ENCODE peak calls at places on chromosomes 1 and 21, in four cellular contexts. C is fibroblast of villous mesenchyme, N is astrocyte, V is body of pancreas. Q is an unnamed sample.

GRCh38 chr1:32246888-32247273 is at the start of gene FAM167B:
- DNase-seq in C (peak), N (peak), V (no peak), Q (peak)

GRCh38 chr1:9784508-9785133 is 39.1 kb downstream of the CLSTN1 start:
- DNase-seq in C (peak), N (peak), V (peak), Q (peak)

GRCh38 chr1:248622491-248623106 is 12.3 kb downstream of the OR2T11 start:
- DNase-seq in C (no peak), N (peak), V (peak), Q (peak)

GRCh38 chr1:9691108-9691445 is 39.5 kb downstream of the PIK3CD start:
- DNase-seq in C (peak), N (peak), V (no peak), Q (peak)

GRCh38 chr21:45280178-45280821 is 7.4 kb downstream of the POFUT2 start:
- DNase-seq in C (no peak), N (no peak), V (no peak), Q (no peak)

GRCh38 chr1:12595839-12596821 is 21.9 kb downstream of the DHRS3 start:
- DNase-seq in C (peak), N (peak), V (peak), Q (peak)

GRCh38 chr1:172283766-172284165 is 136.7 kb upstream of the C1orf105 start:
- DNase-seq in C (peak), N (no peak), V (no peak), Q (peak)

GRCh38 chr1:7789828-7790227 is 5.7 kb downstream of the PER3 start:
- DNase-seq in C (no peak), N (no peak), V (no peak), Q (no peak)

GRCh38 chr1:224592636-224593579 is 23.2 kb upstream of the CNIH3 start:
- DNase-seq in C (peak), N (peak), V (peak), Q (peak)

GRCh38 chr1:40363721-40364120 is 9.8 kb upstream of the SMAP2 start:
- DNase-seq in C (no peak), N (no peak), V (no peak), Q (no peak)

GRCh38 chr1:166905930-166906329 is 29.9 kb upstream of the TADA1 start:
- DNase-seq in C (peak), N (peak), V (no peak), Q (peak)

GRCh38 chr1:245901565-245901964 is 605.5 kb downstream of the SMYD3 start:
- DNase-seq in C (no peak), N (no peak), V (no peak), Q (no peak)

GRCh38 chr1:158203693-158204457 is 23.2 kb downstream of the CD1D start:
- DNase-seq in C (peak), N (peak), V (peak), Q (peak)

GRCh38 chr1:12111741-12112140 is 48.6 kb downstream of the TNFRSF8 start:
- DNase-seq in C (no peak), N (no peak), V (no peak), Q (no peak)

GRCh38 chr1:109776911-109777310 is 13.2 kb upstream of the EPS8L3 start:
- DNase-seq in C (peak), N (peak), V (peak), Q (peak)

GRCh38 chr1:26998319-26999300 is 5.1 kb downstream of the TRNP1 start:
- DNase-seq in C (no peak), N (no peak), V (no peak), Q (peak)

GRCh38 chr1:169809370-169810095 is 14.8 kb upstream of the METTL18 start:
- DNase-seq in C (peak), N (no peak), V (peak), Q (peak)

GRCh38 chr21:25512095-25513086 is 94.9 kb downstream of the MRPL39 start:
- DNase-seq in C (no peak), N (no peak), V (no peak), Q (no peak)

GRCh38 chr1:223143760-223144248 is 756 bp upstream of the TLR5 start:
- DNase-seq in C (no peak), N (no peak), V (peak), Q (no peak)

GRCh38 chr1:67159233-67159632 is 7.0 kb upstream of the IL23R start:
- DNase-seq in C (no peak), N (no peak), V (no peak), Q (no peak)

GRCh38 chr21:42081138-42081537 is 10.0 kb downstream of the UMODL1 start:
- DNase-seq in C (peak), N (peak), V (no peak), Q (peak)

GRCh38 chr1:229199261-229199850 is 71.6 kb upstream of the RAB4A start:
- DNase-seq in C (no peak), N (no peak), V (no peak), Q (no peak)

GRCh38 chr1:5649795-5650194 is 342.4 kb downstream of the NPHP4 start:
- DNase-seq in C (no peak), N (no peak), V (no peak), Q (no peak)

GRCh38 chr1:33468972-33469371 is 3.5 kb upstream of the ZSCAN20 start:
- DNase-seq in C (no peak), N (no peak), V (no peak), Q (no peak)

GRCh38 chr1:37663426-37664000 is 28.8 kb upstream of the CDCA8 start:
- DNase-seq in C (no peak), N (no peak), V (no peak), Q (no peak)

GRCh38 chr1:114139540-114139939 is 14.1 kb downstream of the SYT6 start:
- DNase-seq in C (no peak), N (no peak), V (no peak), Q (no peak)

GRCh38 chr1:217090073-217090911 is 367.1 kb upstream of the ESRRG start:
- DNase-seq in C (no peak), N (no peak), V (no peak), Q (no peak)

DNA sequence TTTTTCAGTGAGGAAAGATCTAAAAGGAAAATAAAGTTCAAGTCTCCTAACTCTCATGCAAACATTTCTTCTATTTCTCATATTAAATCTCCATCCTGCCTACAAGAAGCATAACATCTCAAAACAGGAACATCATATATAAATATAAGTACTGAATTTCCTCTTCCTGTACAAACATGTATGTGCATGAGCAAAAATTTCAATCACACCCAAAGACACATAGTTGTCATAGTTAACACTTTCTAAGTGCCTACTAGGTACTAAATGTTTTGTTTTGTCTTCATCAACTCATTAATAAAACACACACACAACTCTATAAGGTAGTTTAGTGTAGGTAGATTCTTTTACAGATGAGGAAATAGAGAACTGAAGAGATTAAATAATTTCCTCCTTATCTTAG is 237.1 kb upstream of the ADGRL2 start:
- DNase-seq in C (no peak), N (no peak), V (no peak), Q (no peak)
- TF ChIP-seq CTCF in C (no peak), N (no peak), V (no peak), Q (no peak)

GRCh38 chr1:219176168-219176567 is 2.5 kb downstream of the LYPLAL1 start:
- DNase-seq in C (no peak), N (no peak), V (no peak), Q (no peak)
- H3K4me3 ChIP-seq in C (no peak), N (no peak), V (no peak), Q (no peak)

DNA sequence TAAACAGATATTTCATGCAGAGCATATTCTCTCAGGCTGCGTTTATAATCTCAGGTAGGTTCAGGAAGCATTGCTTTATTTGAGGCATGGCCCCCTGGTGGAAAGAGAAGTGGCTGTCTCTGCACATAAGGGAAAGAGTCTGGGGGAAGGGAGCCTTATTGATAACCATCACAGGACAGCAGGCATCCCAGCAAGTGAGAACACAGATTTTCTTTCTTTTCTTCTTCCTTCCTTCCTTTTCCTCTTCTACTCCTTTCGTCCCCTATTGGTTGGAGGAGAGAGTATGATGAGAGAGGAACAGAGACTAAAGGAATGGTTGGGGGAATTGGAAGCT is 21.9 kb downstream of the TSNAX start:
- DNase-seq in C (peak), N (no peak), V (peak), Q (peak)
- TF ChIP-seq CTCF in C (peak), N (peak), V (peak), Q (peak)

GRCh38 chr1:156119503-156120209 is 5.1 kb downstream of the LMNA start:
- DNase-seq in C (peak), N (peak), V (peak), Q (peak)
- H3K4me3 ChIP-seq in C (peak), N (peak), V (no peak), Q (peak)

GRCh38 chr1:199308349-199308846 is 669.6 kb downstream of the PTPRC start:
- DNase-seq in C (no peak), N (no peak), V (no peak), Q (no peak)

GRCh38 chr1:199313444-199313843 is 674.6 kb downstream of the PTPRC start:
- DNase-seq in C (no peak), N (no peak), V (no peak), Q (no peak)

GRCh38 chr1:199310701-199311100 is 671.9 kb downstream of the PTPRC start:
- DNase-seq in C (no peak), N (no peak), V (no peak), Q (no peak)

GRCh38 chr1:199311478-199312242 is 672.8 kb downstream of the PTPRC start:
- DNase-seq in C (no peak), N (no peak), V (no peak), Q (no peak)

GRCh38 chr1:199312626-199313025 is 673.8 kb downstream of the PTPRC start:
- DNase-seq in C (no peak), N (no peak), V (no peak), Q (no peak)
- TF ChIP-seq CTCF in C (no peak), N (no peak), V (no peak), Q (no peak)